ENCODE peak calls at places on chromosomes 7 and 10, in four cellular contexts. V, F, R and S are unnamed samples.

GRCh38 chr7:71322201-71322600 is 190.3 kb downstream of the GALNT17 start:
- DNase-seq in V (no peak), F (no peak), R (no peak), S (no peak)

GRCh38 chr10:114548662-114549061 is 109.4 kb downstream of the ABLIM1 start:
- DNase-seq in V (peak), F (no peak), R (no peak), S (no peak)

GRCh38 chr10:17229016-17229716 is 1.1 kb downstream of the VIM start:
- DNase-seq in V (peak), F (peak), R (peak), S (no peak)

GRCh38 chr7:24737281-24737680 is 20.0 kb downstream of the GSDME start:
- DNase-seq in V (peak), F (no peak), R (no peak), S (no peak)

GRCh38 chr10:93458821-93459257 is 23.3 kb downstream of the MYOF start:
- DNase-seq in V (peak), F (no peak), R (no peak), S (peak)

GRCh38 chr7:81926154-81926553 is 156.3 kb upstream of the HGF start:
- DNase-seq in V (peak), F (no peak), R (no peak), S (no peak)

GRCh38 chr10:133068111-133068740 is 19.5 kb upstream of the ADGRA1 start:
- DNase-seq in V (no peak), F (no peak), R (no peak), S (no peak)

GRCh38 chr10:130333185-130333584 is 197.0 kb downstream of the GLRX3 start:
- DNase-seq in V (no peak), F (no peak), R (no peak), S (no peak)

GRCh38 chr7:5139998-5140397 is 50.0 kb upstream of the WIPI2 start:
- DNase-seq in V (peak), F (peak), R (no peak), S (no peak)

GRCh38 chr10:4073912-4074311 is 288.9 kb upstream of the KLF6 start:
- DNase-seq in V (peak), F (no peak), R (no peak), S (peak)

GRCh38 chr10:90288403-90288933 is 569.4 kb downstream of the HTR7 start:
- DNase-seq in V (peak), F (no peak), R (no peak), S (no peak)

GRCh38 chr10:55441777-55442176 is 640.7 kb upstream of the PCDH15 start:
- DNase-seq in V (no peak), F (no peak), R (no peak), S (no peak)

GRCh38 chr10:103614511-103615158 is 121.1 kb downstream of the NEURL1 start:
- DNase-seq in V (no peak), F (no peak), R (no peak), S (no peak)
- H3K27ac ChIP-seq in V (peak), F (no peak), R (no peak), S (no peak)

DNA sequence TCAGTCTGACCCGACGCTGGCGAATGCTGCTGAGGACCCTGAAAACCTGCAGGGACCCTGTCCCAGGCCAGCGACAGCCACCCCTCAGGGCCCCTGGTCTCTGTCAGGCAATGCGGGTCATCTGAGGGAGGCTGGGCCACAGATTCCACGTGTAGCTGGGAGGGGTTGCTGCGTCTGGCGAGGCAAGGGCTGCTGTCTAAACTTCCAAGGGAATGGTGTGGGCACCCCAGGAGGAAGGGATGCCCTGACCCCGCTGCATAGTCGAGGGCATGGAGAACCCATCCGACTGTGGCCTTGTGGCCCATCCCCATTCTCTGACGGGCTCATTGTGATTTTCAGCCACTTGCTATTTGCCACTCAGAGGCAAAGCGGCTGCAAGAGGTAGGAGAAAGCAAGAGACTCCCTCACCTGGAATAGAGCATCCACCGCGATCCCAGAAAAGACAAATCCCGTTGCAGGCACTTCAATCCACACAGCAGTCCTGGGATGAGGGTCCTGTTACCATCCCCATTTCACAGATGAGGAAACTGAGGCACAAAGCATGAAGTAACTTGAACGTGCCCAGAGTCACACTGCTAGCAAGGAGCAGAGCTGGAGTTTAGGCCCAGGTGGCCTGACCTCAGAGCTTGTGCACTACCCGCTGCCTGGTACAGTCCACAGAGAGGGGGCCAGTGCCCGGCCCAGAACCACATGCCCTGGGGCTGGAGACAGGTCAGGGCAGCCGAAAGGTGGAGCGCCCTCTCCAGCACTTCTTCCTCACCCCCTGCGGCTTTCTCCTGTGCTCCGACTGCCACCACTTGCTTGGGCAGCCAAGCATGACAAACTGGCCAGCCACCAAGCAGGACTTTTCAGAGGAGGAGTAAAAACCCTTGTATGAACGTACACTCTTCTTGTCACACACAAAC is 163.8 kb upstream of the KLF14 start:
- DNase-seq in V (no peak), F (no peak), R (no peak), S (no peak)
- H3K27ac ChIP-seq in V (peak), F (no peak), R (peak), S (peak)

GRCh38 chr7:141203177-141203576 is 129.3 kb downstream of the TMEM178B start:
- DNase-seq in V (no peak), F (no peak), R (no peak), S (no peak)
- H3K27ac ChIP-seq in V (no peak), F (no peak), R (no peak), S (no peak)

GRCh38 chr7:129471402-129471827 is 30.9 kb upstream of the SMKR1 start:
- DNase-seq in V (no peak), F (no peak), R (no peak), S (no peak)

GRCh38 chr7:129468087-129468486 is 33.9 kb downstream of the STRIP2 start:
- DNase-seq in V (peak), F (no peak), R (no peak), S (no peak)

GRCh38 chr7:129468547-129468946 is 33.8 kb upstream of the SMKR1 start:
- DNase-seq in V (no peak), F (no peak), R (no peak), S (no peak)

GRCh38 chr7:129469930-129470329 is 32.4 kb upstream of the SMKR1 start:
- DNase-seq in V (no peak), F (no peak), R (no peak), S (no peak)

GRCh38 chr7:129470411-129470810 is 31.9 kb upstream of the SMKR1 start:
- DNase-seq in V (no peak), F (no peak), R (no peak), S (no peak)
- H3K27ac ChIP-seq in V (no peak), F (no peak), R (no peak), S (no peak)

GRCh38 chr10:126198681-126199080 is 189.6 kb downstream of the ADAM12 start:
- DNase-seq in V (peak), F (no peak), R (no peak), S (no peak)
- H3K27ac ChIP-seq in V (no peak), F (no peak), R (no peak), S (no peak)

DNA sequence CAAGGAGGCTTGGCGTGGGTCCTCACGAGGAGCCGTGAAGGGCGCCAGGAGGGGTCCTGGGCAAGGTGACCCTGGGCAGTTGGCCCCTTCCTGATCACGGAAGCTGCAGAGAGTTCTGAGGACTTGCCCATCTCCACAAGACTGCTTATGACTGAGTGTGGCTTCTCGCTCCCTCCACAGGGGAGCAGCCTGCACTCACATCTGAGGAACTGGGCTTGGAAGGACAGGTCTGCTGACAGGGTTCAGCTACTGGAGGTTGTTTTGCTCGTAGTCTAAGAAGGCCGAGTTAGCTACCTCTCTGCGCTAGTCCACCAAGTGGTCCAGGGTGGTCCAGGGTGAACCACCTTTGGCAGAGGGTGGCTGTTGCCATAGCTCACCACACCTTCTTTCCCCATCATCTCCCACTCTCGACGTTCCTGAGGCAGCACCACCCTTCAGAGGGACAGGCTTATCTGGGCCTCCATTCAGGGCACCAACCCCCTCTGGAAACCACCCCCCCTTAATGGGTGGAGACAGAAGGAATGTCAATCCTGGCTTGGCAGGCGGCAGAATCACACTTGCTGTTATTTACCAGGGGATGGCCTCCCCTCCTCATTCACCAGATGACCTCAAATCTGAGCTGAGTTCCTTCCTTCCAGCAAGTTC is 38.2 kb downstream of the FAM53B start:
- DNase-seq in V (no peak), F (no peak), R (no peak), S (no peak)
- H3K27ac ChIP-seq in V (no peak), F (no peak), R (peak), S (no peak)

DNA sequence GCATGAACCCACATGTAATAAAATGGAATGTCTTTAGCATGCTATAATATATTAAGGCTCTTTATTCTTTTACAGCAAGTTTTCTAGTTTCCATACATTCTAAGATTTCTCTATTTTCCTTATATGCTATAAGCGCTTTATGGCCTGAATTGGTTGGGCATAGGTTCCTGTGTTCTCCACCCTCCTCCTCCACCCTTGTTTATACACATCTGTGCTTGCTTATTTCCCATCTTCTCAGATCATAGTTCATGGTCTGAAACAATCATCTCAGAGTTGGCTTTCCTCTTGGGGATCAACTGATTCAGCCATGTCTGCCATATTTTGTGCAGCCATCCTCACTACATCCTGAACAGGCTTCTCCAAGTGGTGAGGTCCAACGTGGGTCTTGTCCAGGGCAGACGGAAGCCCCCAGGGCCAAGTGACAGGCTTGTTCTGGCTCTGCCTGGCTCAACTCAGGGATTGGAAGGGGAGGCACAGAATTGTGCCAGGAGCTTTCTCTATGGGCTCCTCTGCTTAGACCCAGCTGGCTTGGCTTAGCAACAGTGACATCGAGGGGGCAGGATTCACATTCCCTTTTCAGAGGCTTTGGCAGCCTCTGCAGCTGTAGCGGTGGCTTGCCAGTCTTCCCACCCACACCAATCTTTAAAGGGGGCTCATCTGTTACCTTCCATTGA is 327.3 kb downstream of the PTEN start:
- DNase-seq in V (no peak), F (no peak), R (no peak), S (no peak)
- H3K27ac ChIP-seq in V (no peak), F (no peak), R (no peak), S (no peak)